ENCODE peak calls at places on chromosomes 11 and 22, in nine cellular contexts. K, O, Q, P, G, Y, B, D and T are unnamed samples. For H3K4me1, the result is how much of the 10 kb centered on the place peaks cover.

GRCh38 chr22:21990449-21991308 is 8.1 kb upstream of the TOP3B start:
- DNase-seq in G (no peak), B (no peak), O (no peak), P (no peak), Q (no peak), K (no peak), D (no peak), Y (no peak), T (no peak)

GRCh38 chr11:131253885-131254204 is 116.6 kb upstream of the NTM start:
- DNase-seq in D (peak), K (no peak), Y (no peak), B (no peak), P (peak), Q (no peak), O (no peak), G (no peak), T (no peak)

GRCh38 chr11:68295940-68296339 is 16.5 kb upstream of the LRP5 start:
- DNase-seq in P (no peak), G (no peak), Y (no peak), D (no peak), Q (no peak), K (no peak), B (peak), O (no peak), T (no peak)

GRCh38 chr11:133950874-133951483 is 5.8 kb downstream of the IGSF9B start:
- DNase-seq in Q (no peak), G (no peak), P (no peak), O (no peak), K (no peak), Y (no peak), B (no peak), D (no peak), T (no peak)

GRCh38 chr22:27116295-27116694 is 458.9 kb downstream of the MIAT start:
- DNase-seq in B (no peak), K (no peak), G (peak), Q (no peak), P (no peak), O (no peak), D (no peak), Y (no peak), T (peak)

GRCh38 chr22:17264321-17265052 is 45.3 kb upstream of the ADA2 start:
- DNase-seq in G (no peak), B (no peak), P (peak), Q (no peak), K (peak), Y (peak), O (no peak), D (peak), T (no peak)

GRCh38 chr11:115636686-115637555 is 132.7 kb upstream of the CADM1 start:
- DNase-seq in O (no peak), Q (no peak), Y (no peak), G (no peak), P (no peak), D (no peak), K (no peak), B (no peak), T (no peak)

GRCh38 chr22:45912910-45913309 is 64.1 kb downstream of the WNT7B start:
- DNase-seq in D (no peak), O (no peak), G (no peak), Y (no peak), B (no peak), Q (no peak), P (no peak), K (no peak), T (no peak)

GRCh38 chr11:3169235-3169951 is 4.3 kb upstream of the OSBPL5 start:
- DNase-seq in P (peak), K (peak), B (peak), Y (peak), O (peak), D (no peak), G (peak), Q (no peak), T (peak)

GRCh38 chr22:26547426-26547825 is 35.2 kb upstream of the TFIP11 start:
- DNase-seq in Q (no peak), O (no peak), G (no peak), K (no peak), Y (no peak), B (no peak), D (no peak), P (peak), T (no peak)

GRCh38 chr11:43748095-43748494 is 67.6 kb downstream of the HSD17B12 start:
- DNase-seq in B (no peak), D (no peak), K (no peak), G (no peak), O (no peak), Y (no peak), Q (no peak), P (no peak), T (no peak)

GRCh38 chr11:70741085-70741484 is 342.8 kb downstream of the CTTN start:
- DNase-seq in B (no peak), D (no peak), K (no peak), P (no peak), O (no peak), Q (no peak), G (no peak), Y (no peak), T (no peak)

GRCh38 chr11:6357222-6357621 is 33.1 kb upstream of the SMPD1 start:
- DNase-seq in B (no peak), O (no peak), D (peak), Q (no peak), Y (no peak), P (peak), G (peak), K (peak), T (no peak)

GRCh38 chr11:18650859-18651557 is 16.9 kb upstream of the SPTY2D1 start:
- DNase-seq in P (peak), D (peak), Q (peak), K (peak), Y (no peak), O (peak), G (peak), B (peak), T (peak)

GRCh38 chr22:27336151-27337090 is 465.1 kb downstream of the MN1 start:
- DNase-seq in Y (no peak), O (no peak), K (no peak), G (peak), P (no peak), D (no peak), B (no peak), Q (no peak), T (no peak)

GRCh38 chr11:108802492-108802891 is 137.6 kb downstream of the DDX10 start:
- DNase-seq in Q (no peak), P (no peak), G (no peak), K (no peak), D (no peak), B (no peak), Y (no peak), O (no peak), T (no peak)

GRCh38 chr11:62923634-62924411 is 2.7 kb upstream of the CHRM1 start:
- DNase-seq in K (no peak), D (no peak), B (no peak), O (no peak), Q (peak), Y (no peak), P (no peak), G (no peak), T (peak)

GRCh38 chr11:6606471-6607189 is 3.1 kb downstream of the ILK start:
- DNase-seq in G (peak), O (peak), P (peak), B (peak), K (peak), Y (peak), D (peak), Q (no peak), T (peak)

GRCh38 chr11:65355013-65355775 is 643 bp downstream of the TIGD3 start:
- DNase-seq in K (no peak), B (peak), Q (peak), Y (no peak), G (peak), P (no peak), O (no peak), D (peak), T (peak)

GRCh38 chr22:41469218-41469851 is 418 bp downstream of the ACO2 start:
- DNase-seq in Q (no peak), Y (peak), P (no peak), D (peak), K (no peak), B (no peak), O (no peak), G (peak), T (peak)

GRCh38 chr11:85627332-85627997 is at the start of gene DLG2:
- DNase-seq in D (peak), G (peak), O (no peak), Q (peak), B (no peak), P (peak), Y (peak), K (peak), T (peak)

GRCh38 chr22:19042285-19043110 is 79.7 kb downstream of the DGCR2 start:
- DNase-seq in K (no peak), Y (no peak), Q (no peak), G (no peak), O (no peak), B (peak), P (no peak), D (no peak), T (no peak)

GRCh38 chr11:65013130-65013691 is 749 bp upstream of the ARL2 start:
- DNase-seq in P (peak), B (peak), D (peak), Q (no peak), Y (peak), O (peak), K (peak), G (peak), T (peak)

GRCh38 chr11:71491531-71492329 is 35.3 kb upstream of the KRTAP5-7 start:
- DNase-seq in G (no peak), P (no peak), Q (no peak), B (no peak), K (no peak), D (no peak), O (peak), Y (no peak), T (no peak)

GRCh38 chr11:134374891-134375550 is 37.0 kb downstream of the B3GAT1 start:
- DNase-seq in G (no peak), K (no peak), P (no peak), Y (no peak), O (no peak), Q (no peak), D (no peak), B (peak), T (no peak)

GRCh38 chr11:11968511-11969280 is 39.7 kb downstream of the DKK3 start:
- DNase-seq in B (no peak), O (no peak), P (peak), K (no peak), Y (no peak), G (no peak), Q (no peak), D (no peak), T (no peak)

GRCh38 chr11:10938650-10939387 is 81.0 kb upstream of the ZBED5 start:
- DNase-seq in K (no peak), O (no peak), P (no peak), D (no peak), Y (no peak), G (no peak), B (no peak), Q (no peak), T (no peak)

GRCh38 chr11:10935015-10935564 is 77.2 kb upstream of the ZBED5 start:
- DNase-seq in D (no peak), Q (no peak), O (no peak), Y (no peak), B (no peak), P (no peak), G (no peak), K (no peak), T (peak)

GRCh38 chr11:10936999-10937398 is 79.1 kb upstream of the ZBED5 start:
- DNase-seq in P (no peak), K (no peak), D (no peak), B (no peak), G (no peak), Q (no peak), Y (no peak), O (no peak), T (no peak)

GRCh38 chr11:10937416-10937815 is 79.6 kb upstream of the ZBED5 start:
- DNase-seq in B (no peak), G (no peak), D (no peak), K (no peak), P (no peak), O (no peak), Y (no peak), Q (no peak), T (no peak)

GRCh38 chr11:10938231-10938630 is 80.4 kb upstream of the ZBED5 start:
- DNase-seq in Y (no peak), K (no peak), B (no peak), Q (no peak), P (no peak), D (no peak), G (no peak), O (no peak), T (no peak)
- H3K27ac ChIP-seq in Y (no peak), K (no peak), B (no peak), Q (no peak), P (no peak), D (no peak), G (no peak), O (no peak), T (no peak)

GRCh38 chr11:34044664-34045485 is 6.7 kb upstream of the CAPRIN1 start:
- DNase-seq in B (peak), D (peak), G (peak), K (peak), P (peak), O (no peak), Q (no peak), Y (no peak), T (no peak)
- H3K4me3 ChIP-seq in B (no peak), D (no peak), G (peak), K (no peak), P (peak), O (no peak), Q (no peak), Y (no peak), T (no peak)

DNA sequence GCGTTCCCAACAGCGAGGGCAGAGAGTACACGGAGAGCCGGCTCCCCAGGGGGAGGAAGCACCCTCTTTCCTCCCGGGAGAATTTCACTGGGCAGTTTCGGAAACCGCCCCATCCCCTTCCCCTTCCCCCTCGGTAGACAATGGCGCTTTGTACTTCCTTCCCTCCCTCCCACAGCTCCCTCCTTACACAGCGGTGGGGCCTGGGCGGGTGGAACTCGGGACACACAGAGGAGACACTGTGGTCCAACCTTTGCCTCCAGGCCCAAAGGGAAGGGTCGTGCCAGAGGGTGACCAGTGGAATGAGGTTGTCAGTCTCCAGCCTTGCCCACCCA is 4.3 kb downstream of the SMTN start:
- DNase-seq in B (no peak), Q (no peak), K (no peak), D (peak), P (no peak), O (peak), G (no peak), Y (no peak), T (no peak)
- H3K4me1 ChIP-seq in B (half or more), Q (under half), K (half or more), D (under half), P (under half), O (half or more), G (under half), Y (under half), T (under half)

DNA sequence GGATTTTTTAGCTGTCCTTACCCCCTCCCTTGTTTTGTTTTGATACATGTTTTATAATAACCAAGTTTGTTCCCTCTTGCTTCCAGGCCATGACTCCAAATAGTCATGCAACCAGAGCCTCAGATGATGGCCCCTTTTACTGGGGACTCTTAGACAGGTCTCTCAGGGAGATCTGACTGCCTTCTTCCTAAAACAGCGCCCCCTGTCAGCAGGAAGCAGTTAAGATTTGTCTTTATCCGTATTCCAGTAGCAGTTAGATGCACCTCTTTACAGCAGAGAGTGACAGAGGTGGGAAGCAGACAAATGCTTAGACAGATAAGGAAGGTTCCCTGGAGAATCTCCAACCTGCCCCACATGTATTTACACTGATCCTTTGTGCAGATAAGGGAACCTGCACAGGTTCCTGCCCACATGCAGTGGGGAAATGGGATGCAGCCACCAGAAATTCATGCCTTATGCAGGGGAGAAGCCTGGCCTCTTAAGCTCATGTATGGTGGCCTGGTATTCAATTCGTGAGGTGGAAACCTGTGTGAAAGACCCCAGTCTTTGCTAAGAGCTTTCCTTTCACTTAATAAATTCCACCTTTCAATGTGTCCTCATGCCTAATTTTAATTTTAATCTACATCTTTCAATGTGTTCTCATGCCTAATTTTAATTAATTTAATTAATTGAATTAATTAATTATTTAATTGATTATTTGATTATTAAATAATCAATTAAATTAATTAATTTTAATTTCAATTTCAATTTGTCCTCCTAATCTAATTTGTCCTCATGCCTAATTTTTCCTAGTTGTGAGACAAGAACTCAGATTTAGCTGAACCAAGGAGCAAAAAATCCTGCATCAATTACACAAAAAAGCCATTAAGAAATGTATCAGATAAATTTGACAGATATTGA is 11.5 kb upstream of the GLYAT start:
- DNase-seq in K (no peak), Q (no peak), D (no peak), G (no peak), B (no peak), P (no peak), O (no peak), Y (no peak), T (no peak)
- H3K27ac ChIP-seq in K (no peak), Q (no peak), D (no peak), G (no peak), B (no peak), P (no peak), O (no peak), Y (no peak), T (no peak)